ENCODE peak calls at places on chromosomes 5 and 9, in eight cellular contexts. One of them, this sample, is unnamed.

GRCh38 chr5:69007086-69007672 is 86.6 kb upstream of the SLC30A5 start:
- DNase-seq in MV-4-11: peak; percentile 14
- DNase-seq in fibroblast of the conjunctiva: no peak
- DNase-seq in NCI-H510A treated with DMSO at 0.1 percent for 48 hours: peak; percentile 5
- DNase-seq in cardiac fibroblast: no peak
- DNase-seq in fibroblast of gingiva: no peak
- DNase-seq in NCI-H82: peak; percentile 0
- DNase-seq in activated gamma-delta T cell treated with Interleukin-2 at 50 U/mL for 16 hours: no peak
- DNase-seq in this sample: no peak

GRCh38 chr9:88268886-88269285 is 119.4 kb upstream of the SPIN1 start:
- DNase-seq in NCI-H82: no peak
- DNase-seq in activated gamma-delta T cell treated with Interleukin-2 at 50 U/mL for 16 hours: no peak
- DNase-seq in cardiac fibroblast: no peak
- DNase-seq in fibroblast of gingiva: no peak
- DNase-seq in NCI-H510A treated with DMSO at 0.1 percent for 48 hours: no peak
- DNase-seq in fibroblast of the conjunctiva: no peak
- DNase-seq in MV-4-11: no peak
- DNase-seq in this sample: no peak

GRCh38 chr5:35202319-35203111 is 27.8 kb downstream of the PRLR start:
- DNase-seq in fibroblast of gingiva: peak; percentile 40
- DNase-seq in fibroblast of the conjunctiva: peak; percentile 32
- DNase-seq in cardiac fibroblast: peak; percentile 64
- DNase-seq in NCI-H510A treated with DMSO at 0.1 percent for 48 hours: no peak
- DNase-seq in NCI-H82: peak; percentile 68
- DNase-seq in MV-4-11: peak; percentile 20
- DNase-seq in activated gamma-delta T cell treated with Interleukin-2 at 50 U/mL for 16 hours: no peak
- DNase-seq in this sample: peak; percentile 9

GRCh38 chr9:32906213-32906612 is 95.2 kb downstream of the APTX start:
- DNase-seq in fibroblast of gingiva: no peak
- DNase-seq in NCI-H82: no peak
- DNase-seq in MV-4-11: peak; percentile 99
- DNase-seq in cardiac fibroblast: no peak
- DNase-seq in activated gamma-delta T cell treated with Interleukin-2 at 50 U/mL for 16 hours: no peak
- DNase-seq in fibroblast of the conjunctiva: no peak
- DNase-seq in NCI-H510A treated with DMSO at 0.1 percent for 48 hours: no peak
- DNase-seq in this sample: no peak

GRCh38 chr5:40041452-40041851 is 616.7 kb upstream of the DAB2 start:
- DNase-seq in MV-4-11: no peak
- DNase-seq in NCI-H82: no peak
- DNase-seq in cardiac fibroblast: peak; percentile 69
- DNase-seq in activated gamma-delta T cell treated with Interleukin-2 at 50 U/mL for 16 hours: no peak
- DNase-seq in NCI-H510A treated with DMSO at 0.1 percent for 48 hours: no peak
- DNase-seq in fibroblast of the conjunctiva: no peak
- DNase-seq in fibroblast of gingiva: no peak
- DNase-seq in this sample: no peak

GRCh38 chr9:122191519-122191918 is 31.8 kb downstream of the MORN5 start:
- DNase-seq in cardiac fibroblast: no peak
- DNase-seq in fibroblast of the conjunctiva: no peak
- DNase-seq in MV-4-11: no peak
- DNase-seq in fibroblast of gingiva: no peak
- DNase-seq in activated gamma-delta T cell treated with Interleukin-2 at 50 U/mL for 16 hours: no peak
- DNase-seq in NCI-H510A treated with DMSO at 0.1 percent for 48 hours: no peak
- DNase-seq in NCI-H82: no peak
- DNase-seq in this sample: no peak

GRCh38 chr5:78527054-78527884 is 121.3 kb downstream of the LHFPL2 start:
- DNase-seq in MV-4-11: peak; percentile 64
- DNase-seq in fibroblast of the conjunctiva: peak; percentile 86
- DNase-seq in fibroblast of gingiva: peak; percentile 90
- DNase-seq in cardiac fibroblast: peak; percentile 99
- DNase-seq in NCI-H82: peak; percentile 7
- DNase-seq in activated gamma-delta T cell treated with Interleukin-2 at 50 U/mL for 16 hours: no peak
- DNase-seq in NCI-H510A treated with DMSO at 0.1 percent for 48 hours: no peak
- DNase-seq in this sample: no peak

GRCh38 chr5:145887976-145888574 is 15.3 kb upstream of the GRXCR2 start:
- DNase-seq in fibroblast of gingiva: peak; percentile 58
- DNase-seq in activated gamma-delta T cell treated with Interleukin-2 at 50 U/mL for 16 hours: no peak
- DNase-seq in MV-4-11: peak; percentile 23
- DNase-seq in NCI-H510A treated with DMSO at 0.1 percent for 48 hours: peak; percentile 13
- DNase-seq in fibroblast of the conjunctiva: peak; percentile 47
- DNase-seq in NCI-H82: peak; percentile 87
- DNase-seq in cardiac fibroblast: peak; percentile 67
- DNase-seq in this sample: no peak

GRCh38 chr9:111992523-111992922 is 95.9 kb downstream of the UGCG start:
- DNase-seq in fibroblast of gingiva: no peak
- DNase-seq in NCI-H82: no peak
- DNase-seq in MV-4-11: no peak
- DNase-seq in NCI-H510A treated with DMSO at 0.1 percent for 48 hours: no peak
- DNase-seq in fibroblast of the conjunctiva: no peak
- DNase-seq in cardiac fibroblast: peak; percentile 83
- DNase-seq in activated gamma-delta T cell treated with Interleukin-2 at 50 U/mL for 16 hours: no peak
- DNase-seq in this sample: no peak

GRCh38 chr5:112876362-112876761 is 15.3 kb downstream of the SRP19 start:
- DNase-seq in NCI-H82: no peak
- DNase-seq in fibroblast of the conjunctiva: no peak
- DNase-seq in activated gamma-delta T cell treated with Interleukin-2 at 50 U/mL for 16 hours: no peak
- DNase-seq in MV-4-11: no peak
- DNase-seq in NCI-H510A treated with DMSO at 0.1 percent for 48 hours: no peak
- DNase-seq in cardiac fibroblast: no peak
- DNase-seq in fibroblast of gingiva: no peak
- DNase-seq in this sample: no peak

GRCh38 chr5:38678079-38678478 is 121.6 kb upstream of the LIFR start:
- DNase-seq in fibroblast of gingiva: no peak
- DNase-seq in activated gamma-delta T cell treated with Interleukin-2 at 50 U/mL for 16 hours: no peak
- DNase-seq in cardiac fibroblast: no peak
- DNase-seq in MV-4-11: no peak
- DNase-seq in NCI-H510A treated with DMSO at 0.1 percent for 48 hours: no peak
- DNase-seq in fibroblast of the conjunctiva: no peak
- DNase-seq in NCI-H82: no peak
- DNase-seq in this sample: no peak

This sample was measured in stimulated activated CD8-positive, alpha-beta memory T cell treated with anti-CD3 and anti-CD28 coated beads, Interleukin-15, amount 100 ng/mL, for 48 hours.